ENCODE peak calls at places on chromosome 1, in nine cellular contexts. One of them, this sample, is unnamed.
A peak's percentile ranks its signal among the peaks of the same experiment; 100 is the strongest.

GRCh38 chr1:61082336-61083013 is at the start of gene NFIA:
- DNase-seq in psoas muscle: peak; percentile 41
- DNase-seq in NCI-H1092: no peak
- DNase-seq in BJ: no peak
- DNase-seq in foreskin fibroblast: peak; percentile 60
- DNase-seq in EH: peak; percentile 56
- DNase-seq in left kidney: peak; percentile 89
- DNase-seq in effector memory CD8-positive, alpha-beta T cell: no peak
- DNase-seq in GM20000: peak; percentile 51
- DNase-seq in this sample: peak; percentile 29

GRCh38 chr1:232428781-232429530 is 201.0 kb downstream of the SIPA1L2 start:
- DNase-seq in foreskin fibroblast: no peak
- DNase-seq in BJ: no peak
- DNase-seq in effector memory CD8-positive, alpha-beta T cell: no peak
- DNase-seq in psoas muscle: no peak
- DNase-seq in left kidney: peak; percentile 86
- DNase-seq in NCI-H1092: no peak
- DNase-seq in GM20000: no peak
- DNase-seq in EH: peak; percentile 72
- DNase-seq in this sample: no peak

GRCh38 chr1:157849229-157849875 is 7.7 kb upstream of the CD5L start:
- DNase-seq in effector memory CD8-positive, alpha-beta T cell: no peak
- DNase-seq in BJ: no peak
- DNase-seq in EH: no peak
- DNase-seq in psoas muscle: no peak
- DNase-seq in NCI-H1092: no peak
- DNase-seq in foreskin fibroblast: no peak
- DNase-seq in GM20000: peak; percentile 46
- DNase-seq in left kidney: peak; percentile 5
- DNase-seq in this sample: peak; percentile 65

GRCh38 chr1:228007801-228008341 is 1.1 kb downstream of the WNT3A start:
- DNase-seq in GM20000: no peak
- DNase-seq in BJ: no peak
- DNase-seq in foreskin fibroblast: no peak
- DNase-seq in effector memory CD8-positive, alpha-beta T cell: no peak
- DNase-seq in psoas muscle: no peak
- DNase-seq in NCI-H1092: no peak
- DNase-seq in EH: no peak
- DNase-seq in left kidney: no peak
- DNase-seq in this sample: no peak

GRCh38 chr1:63621698-63622097 is 28.5 kb downstream of the PGM1 start:
- DNase-seq in foreskin fibroblast: peak; percentile 14
- DNase-seq in NCI-H1092: no peak
- DNase-seq in BJ: no peak
- DNase-seq in GM20000: no peak
- DNase-seq in left kidney: no peak
- DNase-seq in psoas muscle: peak; percentile 25
- DNase-seq in effector memory CD8-positive, alpha-beta T cell: no peak
- DNase-seq in EH: no peak
- DNase-seq in this sample: no peak

GRCh38 chr1:1087351-1088035 is 13.4 kb upstream of the RNF223 start:
- DNase-seq in NCI-H1092: no peak
- DNase-seq in psoas muscle: no peak
- DNase-seq in EH: no peak
- DNase-seq in foreskin fibroblast: no peak
- DNase-seq in GM20000: no peak
- DNase-seq in effector memory CD8-positive, alpha-beta T cell: no peak
- DNase-seq in BJ: no peak
- DNase-seq in left kidney: no peak
- DNase-seq in this sample: no peak

GRCh38 chr1:39919545-39919944 is 17.8 kb upstream of the MYCL start:
- DNase-seq in effector memory CD8-positive, alpha-beta T cell: peak; percentile 13
- DNase-seq in BJ: no peak
- DNase-seq in left kidney: peak; percentile 94
- DNase-seq in GM20000: peak; percentile 92
- DNase-seq in EH: peak; percentile 63
- DNase-seq in psoas muscle: no peak
- DNase-seq in NCI-H1092: no peak
- DNase-seq in foreskin fibroblast: peak; percentile 52
- DNase-seq in this sample: peak; percentile 77

GRCh38 chr1:117758444-117759316 is 152.8 kb downstream of the TENT5C start:
- DNase-seq in NCI-H1092: peak; percentile 75
- DNase-seq in left kidney: peak; percentile 95
- DNase-seq in psoas muscle: peak; percentile 58
- DNase-seq in GM20000: peak; percentile 70
- DNase-seq in BJ: peak; percentile 26
- DNase-seq in EH: peak; percentile 87
- DNase-seq in foreskin fibroblast: peak; percentile 76
- DNase-seq in effector memory CD8-positive, alpha-beta T cell: peak; percentile 63
- DNase-seq in this sample: peak; percentile 79

GRCh38 chr1:6329392-6329791 is 64.2 kb downstream of the ACOT7 start:
- DNase-seq in EH: peak; percentile 40
- DNase-seq in effector memory CD8-positive, alpha-beta T cell: no peak
- DNase-seq in foreskin fibroblast: peak; percentile 51
- DNase-seq in left kidney: peak; percentile 31
- DNase-seq in psoas muscle: no peak
- DNase-seq in GM20000: no peak
- DNase-seq in NCI-H1092: peak; percentile 61
- DNase-seq in BJ: no peak
- DNase-seq in this sample: no peak

GRCh38 chr1:54127594-54127993 is 25.2 kb downstream of the CDCP2 start:
- DNase-seq in BJ: no peak
- DNase-seq in NCI-H1092: no peak
- DNase-seq in GM20000: no peak
- DNase-seq in EH: no peak
- DNase-seq in effector memory CD8-positive, alpha-beta T cell: no peak
- DNase-seq in foreskin fibroblast: no peak
- DNase-seq in psoas muscle: no peak
- DNase-seq in left kidney: no peak
- DNase-seq in this sample: no peak

GRCh38 chr1:9275567-9276034 is 17.1 kb upstream of the SPSB1 start:
- DNase-seq in BJ: no peak
- DNase-seq in foreskin fibroblast: peak; percentile 91
- DNase-seq in EH: peak; percentile 92
- DNase-seq in GM20000: peak; percentile 85
- DNase-seq in effector memory CD8-positive, alpha-beta T cell: peak; percentile 44
- DNase-seq in NCI-H1092: no peak
- DNase-seq in psoas muscle: peak; percentile 83
- DNase-seq in left kidney: no peak
- DNase-seq in this sample: peak; percentile 47

GRCh38 chr1:2233997-2234761 is 6.1 kb downstream of the SKI start:
- DNase-seq in NCI-H1092: no peak
- DNase-seq in foreskin fibroblast: peak; percentile 97
- DNase-seq in left kidney: no peak
- DNase-seq in effector memory CD8-positive, alpha-beta T cell: peak; percentile 83
- DNase-seq in BJ: peak; percentile 80
- DNase-seq in EH: peak; percentile 94
- DNase-seq in psoas muscle: peak; percentile 96
- DNase-seq in GM20000: peak; percentile 73
- DNase-seq in this sample: no peak

GRCh38 chr1:25487628-25488027 is 55.8 kb upstream of the LDLRAP1 start:
- DNase-seq in foreskin fibroblast: no peak
- DNase-seq in left kidney: no peak
- DNase-seq in NCI-H1092: no peak
- DNase-seq in psoas muscle: no peak
- DNase-seq in BJ: no peak
- DNase-seq in effector memory CD8-positive, alpha-beta T cell: peak; percentile 20
- DNase-seq in EH: no peak
- DNase-seq in GM20000: peak; percentile 22
- DNase-seq in this sample: peak; percentile 9

GRCh38 chr1:241362350-241362749 is 5.3 kb upstream of the RGS7 start:
- DNase-seq in EH: peak; percentile 1
- DNase-seq in psoas muscle: no peak
- DNase-seq in effector memory CD8-positive, alpha-beta T cell: no peak
- DNase-seq in NCI-H1092: no peak
- DNase-seq in left kidney: no peak
- DNase-seq in BJ: no peak
- DNase-seq in foreskin fibroblast: no peak
- DNase-seq in GM20000: no peak
- DNase-seq in this sample: no peak

GRCh38 chr1:18110968-18111367 is 3.4 kb downstream of the IGSF21 start:
- DNase-seq in NCI-H1092: no peak
- DNase-seq in effector memory CD8-positive, alpha-beta T cell: no peak
- DNase-seq in left kidney: peak; percentile 33
- DNase-seq in foreskin fibroblast: no peak
- DNase-seq in BJ: no peak
- DNase-seq in psoas muscle: no peak
- DNase-seq in GM20000: no peak
- DNase-seq in EH: no peak
- DNase-seq in this sample: peak; percentile 33

GRCh38 chr1:63557365-63557987 is 34.2 kb downstream of the EFCAB7 start:
- DNase-seq in psoas muscle: no peak
- DNase-seq in BJ: no peak
- DNase-seq in foreskin fibroblast: peak; percentile 20
- DNase-seq in NCI-H1092: no peak
- DNase-seq in effector memory CD8-positive, alpha-beta T cell: no peak
- DNase-seq in left kidney: peak; percentile 43
- DNase-seq in EH: peak; percentile 46
- DNase-seq in GM20000: peak; percentile 6
- DNase-seq in this sample: no peak

This sample was measured in germinal center.